ENCODE peak calls at places on chromosomes 7 and 10, in seven cellular contexts. N is colonic mucosa, U is AG08395, X is fibroblast of the aortic adventitia, M is GM23248, B is pancreas, P is mucosa of descending colon. E is an unnamed sample.

GRCh38 chr7:155832581-155832981 is 20.3 kb upstream of the SHH start:
- DNase-seq in X (no peak), M (no peak), B (no peak), U (no peak), P (no peak), N (no peak), E (no peak)

GRCh38 chr10:30059209-30060107 is at the start of gene JCAD:
- DNase-seq in X (no peak), U (peak; percentile 70), M (peak; percentile 74), P (peak; percentile 80), N (peak; percentile 72), B (peak; percentile 68), E (peak; percentile 81)

GRCh38 chr10:69051303-69051702 is 36.6 kb upstream of the SRGN start:
- DNase-seq in P (no peak), M (peak; percentile 58), N (no peak), X (no peak), B (no peak), U (no peak), E (no peak)

GRCh38 chr10:101752241-101752640 is 23.7 kb downstream of the FGF8 start:
- DNase-seq in M (no peak), N (no peak), X (no peak), U (no peak), P (no peak), B (no peak), E (no peak)

GRCh38 chr10:100504101-100504500 is 15.6 kb downstream of the SEC31B start:
- DNase-seq in B (no peak), P (no peak), U (no peak), M (peak; percentile 45), X (peak; percentile 56), N (no peak), E (no peak)

GRCh38 chr10:22927661-22928403 is at the start of gene ARMC3:
- DNase-seq in U (peak; percentile 40), N (peak; percentile 32), B (peak; percentile 76), X (peak; percentile 7), M (peak; percentile 76), P (peak; percentile 60), E (peak; percentile 56)

GRCh38 chr10:76558996-76559888 is 1078.4 kb downstream of the KCNMA1 start:
- DNase-seq in N (no peak), U (peak; percentile 67), P (no peak), X (peak; percentile 83), B (no peak), M (peak; percentile 80), E (no peak)

GRCh38 chr10:98460837-98461499 is 14.2 kb upstream of the HPS1 start:
- DNase-seq in N (peak; percentile 63), M (peak; percentile 94), B (peak; percentile 85), U (peak; percentile 90), X (peak; percentile 94), P (no peak), E (no peak)

GRCh38 chr7:90520484-90520883 is 51.0 kb downstream of the PTTG1IP2 start:
- DNase-seq in N (no peak), U (no peak), B (no peak), P (no peak), X (peak; percentile 12), M (peak; percentile 14), E (no peak)

GRCh38 chr7:124072603-124073324 is 39.9 kb upstream of the TMEM229A start:
- DNase-seq in P (no peak), M (peak; percentile 52), U (peak; percentile 44), B (no peak), X (peak; percentile 78), N (no peak), E (no peak)

GRCh38 chr7:132145063-132145462 is 431.2 kb downstream of the PLXNA4 start:
- DNase-seq in P (no peak), B (no peak), X (no peak), U (no peak), N (no peak), M (no peak), E (no peak)

GRCh38 chr7:141369422-141369821 is 181.8 kb upstream of the AGK start:
- DNase-seq in U (no peak), M (no peak), P (no peak), B (no peak), N (no peak), X (no peak), E (peak; percentile 57)

GRCh38 chr10:88181902-88182671 is 318.7 kb downstream of the PTEN start:
- DNase-seq in N (no peak), U (no peak), M (no peak), X (no peak), P (no peak), B (no peak), E (no peak)

GRCh38 chr10:125762692-125763648 is 12.7 kb downstream of the MMP21 start:
- DNase-seq in B (no peak), U (no peak), X (no peak), M (no peak), N (no peak), P (no peak), E (no peak)

GRCh38 chr10:79610601-79611191 is at the start of gene SFTPA1:
- DNase-seq in P (no peak), B (no peak), N (no peak), U (no peak), M (no peak), X (no peak), E (no peak)

GRCh38 chr7:130845581-130846085 is 111.6 kb upstream of the KLF14 start:
- DNase-seq in X (peak; percentile 91), M (peak; percentile 97), N (no peak), U (peak; percentile 91), P (no peak), B (no peak), E (no peak)

GRCh38 chr7:50793115-50793946 is 10.6 kb upstream of the GRB10 start:
- DNase-seq in M (peak; percentile 75), N (peak; percentile 77), P (peak; percentile 81), U (peak; percentile 84), B (peak; percentile 83), X (peak; percentile 59), E (peak; percentile 88)

GRCh38 chr7:6440381-6440780 is 7.4 kb downstream of the DAGLB start:
- DNase-seq in X (no peak), B (no peak), P (no peak), N (no peak), U (no peak), M (no peak), E (no peak)

GRCh38 chr7:26293569-26294308 is 2.1 kb downstream of the SNX10 start:
- DNase-seq in P (no peak), U (no peak), N (no peak), X (no peak), B (no peak), M (no peak), E (no peak)

GRCh38 chr10:124092270-124093075 is 925 bp downstream of the CHST15 start:
- DNase-seq in U (peak; percentile 35), X (no peak), N (peak; percentile 57), M (peak; percentile 37), P (peak; percentile 65), B (peak; percentile 41), E (peak; percentile 72)

GRCh38 chr10:132329565-132330485 is 2.2 kb upstream of the LRRC27 start:
- DNase-seq in B (no peak), U (peak; percentile 71), P (no peak), N (no peak), M (peak; percentile 87), X (peak; percentile 53), E (no peak)

GRCh38 chr10:133021116-133021962 is 66.4 kb upstream of the ADGRA1 start:
- DNase-seq in B (no peak), U (no peak), M (no peak), X (no peak), N (no peak), P (no peak), E (no peak)

GRCh38 chr10:75070478-75071163 is 40.8 kb upstream of the SAMD8 start:
- DNase-seq in N (no peak), U (no peak), M (no peak), X (no peak), P (no peak), B (no peak), E (no peak)

GRCh38 chr7:139937685-139938084 is 108.6 kb downstream of the TBXAS1 start:
- DNase-seq in X (no peak), N (no peak), M (no peak), U (no peak), P (no peak), B (no peak), E (peak; percentile 50)

GRCh38 chr10:24722676-24723385 is 856 bp downstream of the ARHGAP21 start:
- DNase-seq in N (peak; percentile 64), M (peak; percentile 84), B (peak; percentile 41), P (peak; percentile 75), X (peak; percentile 65), U (peak; percentile 49), E (peak; percentile 71)

GRCh38 chr7:44471436-44471835 is 19.0 kb downstream of the NUDCD3 start:
- DNase-seq in X (no peak), U (no peak), B (no peak), P (no peak), N (no peak), M (no peak), E (no peak)

GRCh38 chr7:139709460-139709859 is 68.3 kb downstream of the HIPK2 start:
- DNase-seq in N (no peak), U (peak; percentile 95), B (no peak), X (peak; percentile 79), P (no peak), M (peak; percentile 95), E (no peak)

GRCh38 chr10:49352323-49352722 is 43.6 kb downstream of the DRGX start:
- DNase-seq in M (no peak), X (no peak), N (no peak), P (no peak), B (no peak), U (no peak), E (no peak)

GRCh38 chr7:47482013-47482761 is 99.7 kb downstream of the TNS3 start:
- DNase-seq in U (peak; percentile 86), X (peak; percentile 86), M (peak; percentile 95), P (no peak), N (no peak), B (peak; percentile 72), E (no peak)

GRCh38 chr10:92413011-92413410 is 122.0 kb downstream of the MARCHF5 start:
- DNase-seq in U (no peak), P (no peak), N (no peak), X (no peak), M (no peak), B (no peak), E (no peak)

GRCh38 chr10:95578619-95579018 is 17.4 kb upstream of the SORBS1 start:
- DNase-seq in N (no peak), P (no peak), M (no peak), X (no peak), B (no peak), U (no peak), E (no peak)

GRCh38 chr10:94281654-94282053 is 81.1 kb downstream of the NOC3L start:
- DNase-seq in B (no peak), N (no peak), X (no peak), P (no peak), U (no peak), M (no peak), E (no peak)

GRCh38 chr10:99236627-99237309 is 1.1 kb upstream of the HPSE2 start:
- DNase-seq in X (no peak), U (no peak), P (no peak), N (no peak), B (no peak), M (no peak), E (no peak)

GRCh38 chr7:130127404-130128395 is 57.4 kb downstream of the KLHDC10 start:
- DNase-seq in X (peak; percentile 83), P (no peak), U (no peak), B (no peak), N (no peak), M (no peak), E (no peak)

GRCh38 chr10:49740346-49741107 is 21.6 kb downstream of the OGDHL start:
- DNase-seq in B (no peak), U (no peak), P (no peak), X (no peak), N (no peak), M (no peak), E (no peak)

GRCh38 chr10:106938448-106939014 is 226.0 kb downstream of the SORCS1 start:
- DNase-seq in B (no peak), U (no peak), N (no peak), M (no peak), P (no peak), X (no peak), E (no peak)

GRCh38 chr7:132249591-132249971 is 326.7 kb downstream of the PLXNA4 start:
- DNase-seq in U (peak; percentile 45), N (peak; percentile 58), X (peak; percentile 15), P (peak; percentile 60), M (peak; percentile 19), B (no peak), E (no peak)

GRCh38 chr7:411677-412312 is 107.9 kb downstream of the PDGFA start:
- DNase-seq in N (no peak), B (no peak), X (no peak), P (no peak), M (no peak), U (no peak), E (peak; percentile 36)